ENCODE peak calls at places on chromosomes 2 and 18, in ten cellular contexts. X is coronary artery; Q is colonic mucosa; L is Panc1; D is mesenchymal stem cell; Y is tibial nerve; V is CD8-positive, alpha-beta memory T cell; S is fibroblast of the aortic adventitia; K is naive thymus-derived CD4-positive, alpha-beta T cell; P is HFF-Myc. E is an unnamed sample.

GRCh38 chr2:189466656-189467055 is 25.4 kb downstream of the WDR75 start:
- DNase-seq in X (no peak), Q (no peak), L (no peak), D (peak; percentile 48), Y (no peak), V (no peak), S (peak; percentile 76), K (peak; percentile 4), P (no peak), E (peak; percentile 79)

GRCh38 chr2:118855451-118856279 is 8.2 kb upstream of the EN1 start:
- DNase-seq in X (no peak), Q (peak; percentile 85), L (no peak), D (peak; percentile 60), Y (peak; percentile 71), V (peak; percentile 68), S (peak; percentile 74), K (peak; percentile 66), P (peak; percentile 38), E (peak; percentile 74)

GRCh38 chr2:239322414-239323086 is 78.3 kb downstream of the HDAC4 start:
- DNase-seq in X (peak; percentile 66), Q (peak; percentile 70), L (no peak), D (no peak), Y (no peak), V (peak; percentile 38), S (peak; percentile 59), K (no peak), P (peak; percentile 33), E (peak; percentile 33)

GRCh38 chr2:71130325-71131260 is at the start of gene MPHOSPH10:
- DNase-seq in X (peak; percentile 92), Q (peak; percentile 90), L (peak; percentile 81), D (peak; percentile 93), Y (peak; percentile 66), V (peak; percentile 84), S (peak; percentile 91), K (peak; percentile 82), P (peak; percentile 64), E (peak; percentile 94)

GRCh38 chr2:102597788-102598187 is 21.6 kb upstream of the SLC9A2 start:
- DNase-seq in X (no peak), Q (no peak), L (no peak), D (no peak), Y (no peak), V (no peak), S (no peak), K (no peak), P (no peak), E (no peak)

GRCh38 chr2:241673797-241674725 is 12.6 kb downstream of the DTYMK start:
- DNase-seq in X (no peak), Q (no peak), L (no peak), D (no peak), Y (no peak), V (no peak), S (no peak), K (no peak), P (no peak), E (peak; percentile 29)

GRCh38 chr18:11272516-11272915 is 123.1 kb upstream of the PIEZO2 start:
- DNase-seq in X (no peak), Q (no peak), L (no peak), D (no peak), Y (no peak), V (no peak), S (no peak), K (no peak), P (no peak), E (no peak)

GRCh38 chr18:46772396-46772795 is 15.5 kb upstream of the ST8SIA5 start:
- DNase-seq in X (no peak), Q (no peak), L (no peak), D (no peak), Y (no peak), V (no peak), S (no peak), K (no peak), P (no peak), E (no peak)

GRCh38 chr18:5543854-5544389 is at the start of gene EPB41L3:
- DNase-seq in X (peak; percentile 74), Q (peak; percentile 18), L (no peak), D (no peak), Y (no peak), V (no peak), S (no peak), K (no peak), P (no peak), E (peak; percentile 48)

GRCh38 chr2:12538300-12538699 is 178.4 kb upstream of the TRIB2 start:
- DNase-seq in X (no peak), Q (no peak), L (no peak), D (no peak), Y (no peak), V (no peak), S (no peak), K (no peak), P (no peak), E (no peak)

GRCh38 chr2:176085120-176085788 is 1.5 kb upstream of the EVX2 start:
- DNase-seq in X (peak; percentile 47), Q (peak; percentile 17), L (no peak), D (no peak), Y (no peak), V (no peak), S (no peak), K (no peak), P (no peak), E (no peak)

GRCh38 chr2:63818276-63818675 is 23.4 kb upstream of the UGP2 start:
- DNase-seq in X (no peak), Q (no peak), L (no peak), D (no peak), Y (no peak), V (no peak), S (no peak), K (no peak), P (no peak), E (no peak)

GRCh38 chr2:179443175-179443574 is 178.5 kb upstream of the SESTD1 start:
- DNase-seq in X (no peak), Q (no peak), L (no peak), D (no peak), Y (no peak), V (no peak), S (no peak), K (no peak), P (no peak), E (no peak)

GRCh38 chr2:23235292-23235691 is 149.7 kb upstream of the KLHL29 start:
- DNase-seq in X (no peak), Q (no peak), L (no peak), D (no peak), Y (no peak), V (no peak), S (peak; percentile 8), K (no peak), P (peak; percentile 21), E (no peak)

GRCh38 chr2:207330912-207331311 is 165.2 kb upstream of the KLF7 start:
- DNase-seq in X (no peak), Q (no peak), L (peak; percentile 65), D (peak; percentile 96), Y (no peak), V (no peak), S (peak; percentile 98), K (no peak), P (peak; percentile 63), E (peak; percentile 96)

GRCh38 chr2:234690569-234691225 is 193.8 kb upstream of the ARL4C start:
- DNase-seq in X (no peak), Q (no peak), L (no peak), D (no peak), Y (no peak), V (no peak), S (peak; percentile 96), K (no peak), P (no peak), E (no peak)
- H3K4me3 ChIP-seq in X (no peak overlapping the region), Q (no peak overlapping the region), L (no peak overlapping the region), D (no peak overlapping the region), Y (no peak overlapping the region), V (no peak overlapping the region), S (no peak overlapping the region), K (no peak overlapping the region), P (no peak overlapping the region), E (no peak overlapping the region)

GRCh38 chr2:96116424-96116878 is at the start of gene ADRA2B:
- DNase-seq in X (no peak), Q (peak; percentile 88), L (no peak), D (peak; percentile 30), Y (no peak), V (peak; percentile 63), S (no peak), K (peak; percentile 40), P (no peak), E (peak; percentile 31)
- H3K4me3 ChIP-seq in X (peak within 1 kb of the TSS; percentile 79), Q (peak within 1 kb of the TSS; percentile 61), L (peak within 1 kb of the TSS; percentile 44), D (peak within 1 kb of the TSS; percentile 47), Y (peak within 1 kb of the TSS; percentile 39), V (peak within 1 kb of the TSS; percentile 29), S (no peak within 1 kb of the TSS), K (peak within 1 kb of the TSS; percentile 41), P (peak within 1 kb of the TSS; percentile 7), E (peak within 1 kb of the TSS; percentile 28)

DNA sequence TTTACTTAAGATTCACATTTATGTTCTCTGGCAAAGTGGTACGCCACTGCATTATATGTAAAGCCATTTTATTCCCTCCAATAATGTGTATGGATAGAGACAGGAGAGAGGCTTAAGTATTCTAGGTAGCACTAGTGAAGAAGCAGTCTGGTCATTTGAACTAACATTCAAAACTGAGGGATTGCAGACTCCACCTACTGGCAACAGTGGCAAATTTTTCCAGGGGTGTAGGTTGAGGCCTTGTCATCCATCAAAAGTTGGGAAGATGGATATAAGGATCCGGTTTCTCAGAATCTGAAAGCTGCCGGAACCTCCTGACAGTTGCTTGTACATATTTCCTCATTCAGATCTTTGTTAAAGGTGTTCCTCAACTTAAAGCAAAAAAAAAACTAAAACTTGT is 465.5 kb upstream of the FSHR start:
- DNase-seq in X (no peak), Q (no peak), L (no peak), D (no peak), Y (no peak), V (no peak), S (no peak), K (no peak), P (no peak), E (no peak)
- H3K4me3 ChIP-seq in X (no peak overlapping the region), Q (no peak overlapping the region), L (no peak overlapping the region), D (no peak overlapping the region), Y (no peak overlapping the region), V (no peak overlapping the region), S (no peak overlapping the region), K (no peak overlapping the region), P (no peak overlapping the region), E (no peak overlapping the region)

GRCh38 chr18:67730884-67731283 is 214.4 kb upstream of the DSEL start:
- DNase-seq in X (no peak), Q (no peak), L (peak; percentile 67), D (peak; percentile 18), Y (no peak), V (no peak), S (peak; percentile 33), K (no peak), P (no peak), E (peak; percentile 79)
- H3K4me3 ChIP-seq in X (no peak overlapping the region), Q (no peak overlapping the region), L (no peak overlapping the region), D (no peak overlapping the region), Y (no peak overlapping the region), V (no peak overlapping the region), S (no peak overlapping the region), K (no peak overlapping the region), P (no peak overlapping the region), E (no peak overlapping the region)

GRCh38 chr2:134295441-134295840 is 41.6 kb downstream of the MGAT5 start:
- DNase-seq in X (no peak), Q (no peak), L (no peak), D (no peak), Y (no peak), V (no peak), S (no peak), K (no peak), P (no peak), E (no peak)
- H3K4me3 ChIP-seq in X (no peak overlapping the region), Q (no peak overlapping the region), L (no peak overlapping the region), D (no peak overlapping the region), Y (no peak overlapping the region), V (no peak overlapping the region), S (no peak overlapping the region), K (no peak overlapping the region), P (no peak overlapping the region), E (no peak overlapping the region)